ENCODE peak calls at places on chromosome 20, in five cellular contexts. V, W, Q, R and S are unnamed samples.

GRCh38 chr20:13638162-13638495 is 603 bp downstream of the TASP1 start:
- DNase-seq in V (no peak), W (no peak), Q (no peak), R (no peak), S (no peak)

GRCh38 chr20:5580940-5581708 is 169.1 kb upstream of the SHLD1 start:
- DNase-seq in V (no peak), W (no peak), Q (no peak), R (no peak), S (no peak)

GRCh38 chr20:38242848-38243449 is 17.6 kb downstream of the KIAA1755 start:
- DNase-seq in V (peak; percentile 63), W (no peak), Q (no peak), R (no peak), S (peak; percentile 26)

GRCh38 chr20:38847840-38848239 is 42.3 kb downstream of the PPP1R16B start:
- DNase-seq in V (no peak), W (no peak), Q (no peak), R (no peak), S (no peak)

GRCh38 chr20:43840382-43841070 is 74.1 kb upstream of the TOX2 start:
- DNase-seq in V (no peak), W (no peak), Q (peak; percentile 50), R (peak; percentile 80), S (no peak)

GRCh38 chr20:44182863-44183262 is 4.1 kb downstream of the JPH2 start:
- DNase-seq in V (no peak), W (no peak), Q (no peak), R (no peak), S (no peak)

GRCh38 chr20:57396212-57396611 is 5.0 kb downstream of the RBM38 start:
- DNase-seq in V (no peak), W (no peak), Q (no peak), R (no peak), S (no peak)

GRCh38 chr20:20802328-20802727 is 89.9 kb upstream of the RALGAPA2 start:
- DNase-seq in V (no peak), W (no peak), Q (no peak), R (no peak), S (no peak)

GRCh38 chr20:10861086-10861485 is 187.3 kb upstream of the JAG1 start:
- DNase-seq in V (no peak), W (no peak), Q (no peak), R (no peak), S (no peak)

GRCh38 chr20:38132156-38132909 is 32.7 kb downstream of the TGM2 start:
- DNase-seq in V (no peak), W (no peak), Q (no peak), R (no peak), S (no peak)

GRCh38 chr20:58179432-58180099 is 48.9 kb downstream of the ANKRD60 start:
- DNase-seq in V (peak; percentile 62), W (peak; percentile 23), Q (peak; percentile 87), R (peak; percentile 88), S (peak; percentile 86)

GRCh38 chr20:43669332-43669731 is 2.4 kb downstream of the MYBL2 start:
- DNase-seq in V (no peak), W (no peak), Q (no peak), R (no peak), S (no peak)

GRCh38 chr20:57426156-57426769 is 35.1 kb downstream of the RBM38 start:
- DNase-seq in V (no peak), W (no peak), Q (no peak), R (no peak), S (no peak)

GRCh38 chr20:11891081-11891826 is 26.4 kb upstream of the BTBD3 start:
- DNase-seq in V (peak; percentile 64), W (peak; percentile 71), Q (peak; percentile 54), R (peak; percentile 45), S (peak; percentile 77)

GRCh38 chr20:45890077-45890996 is 671 bp downstream of the NEURL2 start:
- DNase-seq in V (peak; percentile 92), W (peak; percentile 82), Q (peak; percentile 72), R (peak; percentile 74), S (peak; percentile 85)

GRCh38 chr20:47727170-47727880 is 58.0 kb downstream of the SULF2 start:
- DNase-seq in V (no peak), W (peak; percentile 12), Q (peak; percentile 80), R (peak; percentile 78), S (no peak)
- TF ChIP-seq CTCF in V (no peak), W (no peak), Q (no peak), R (no peak), S (no peak)

GRCh38 chr20:34485068-34485634 is 31.1 kb upstream of the DYNLRB1 start:
- DNase-seq in V (no peak), W (no peak), Q (no peak), R (no peak), S (no peak)
- TF ChIP-seq CTCF in V (no peak), W (no peak), Q (no peak), R (no peak), S (no peak)

GRCh38 chr20:50569864-50570836 is 60.0 kb downstream of the PTPN1 start:
- DNase-seq in V (peak; percentile 24), W (no peak), Q (peak; percentile 53), R (peak; percentile 83), S (no peak)
- TF ChIP-seq CTCF in V (peak; percentile 68), W (peak; percentile 18), Q (peak; percentile 54), R (peak; percentile 74), S (no peak)

GRCh38 chr20:19249515-19249914 is 37.1 kb downstream of the SLC24A3 start:
- DNase-seq in V (no peak), W (no peak), Q (no peak), R (no peak), S (no peak)
- TF ChIP-seq CTCF in V (peak; percentile 18), W (no peak), Q (no peak), R (no peak), S (no peak)

DNA sequence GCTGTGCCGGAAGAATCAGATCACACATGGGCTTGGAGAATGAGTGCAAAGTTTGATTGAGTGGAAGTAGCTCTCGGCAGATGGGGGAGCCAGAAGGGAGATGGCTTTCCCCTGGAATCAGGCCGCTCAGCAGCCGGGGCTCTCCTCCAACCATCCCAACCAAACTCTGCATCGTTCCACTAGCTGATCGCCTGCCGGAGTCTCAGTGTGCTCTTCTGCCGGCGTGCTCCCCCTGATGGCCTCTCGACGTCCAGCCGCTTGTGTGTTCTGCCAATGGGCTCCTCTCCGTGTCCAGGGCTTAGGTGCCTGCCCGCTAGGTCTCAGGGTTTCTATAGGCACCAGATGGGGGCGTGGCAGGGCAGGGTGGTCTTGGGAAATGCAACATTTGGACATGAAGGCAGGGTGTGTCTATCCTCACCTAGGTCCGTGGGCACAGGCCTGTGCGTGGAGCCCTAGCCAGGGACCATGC is 4.9 kb upstream of the BIRC7 start:
- DNase-seq in V (peak; percentile 85), W (peak; percentile 77), Q (no peak), R (no peak), S (peak; percentile 72)
- TF ChIP-seq CTCF in V (peak; percentile 86), W (peak; percentile 69), Q (no peak), R (peak; percentile 47), S (peak; percentile 45)

GRCh38 chr20:60113024-60113724 is 155.0 kb downstream of the CDH26 start:
- DNase-seq in V (peak; percentile 36), W (peak; percentile 22), Q (no peak), R (no peak), S (no peak)
- TF ChIP-seq CTCF in V (no peak), W (no peak), Q (no peak), R (no peak), S (no peak)

GRCh38 chr20:4445331-4445730 is 276.4 kb upstream of the PRND start:
- DNase-seq in V (no peak), W (no peak), Q (no peak), R (no peak), S (no peak)

GRCh38 chr20:4445780-4446179 is 275.9 kb upstream of the PRND start:
- DNase-seq in V (no peak), W (no peak), Q (no peak), R (no peak), S (no peak)

GRCh38 chr20:4451487-4451886 is 270.2 kb upstream of the PRND start:
- DNase-seq in V (no peak), W (no peak), Q (no peak), R (no peak), S (no peak)

GRCh38 chr20:4453369-4453768 is 268.3 kb upstream of the PRND start:
- DNase-seq in V (no peak), W (no peak), Q (no peak), R (no peak), S (no peak)

GRCh38 chr20:4449977-4450715 is 271.6 kb upstream of the PRND start:
- DNase-seq in V (peak; percentile 18), W (no peak), Q (no peak), R (no peak), S (no peak)
- TF ChIP-seq CTCF in V (peak; percentile 32), W (no peak), Q (no peak), R (no peak), S (peak; percentile 25)

GRCh38 chr20:18721716-18722115 is 91.9 kb upstream of the SCP2D1 start:
- DNase-seq in V (no peak), W (no peak), Q (no peak), R (no peak), S (no peak)

GRCh38 chr20:18719426-18719825 is 94.2 kb upstream of the SCP2D1 start:
- DNase-seq in V (no peak), W (peak; percentile 15), Q (no peak), R (no peak), S (no peak)

GRCh38 chr20:18717062-18717461 is 96.5 kb upstream of the SCP2D1 start:
- DNase-seq in V (no peak), W (no peak), Q (no peak), R (no peak), S (no peak)

GRCh38 chr20:18715564-18715963 is 98.0 kb upstream of the SCP2D1 start:
- DNase-seq in V (no peak), W (no peak), Q (no peak), R (no peak), S (no peak)

DNA sequence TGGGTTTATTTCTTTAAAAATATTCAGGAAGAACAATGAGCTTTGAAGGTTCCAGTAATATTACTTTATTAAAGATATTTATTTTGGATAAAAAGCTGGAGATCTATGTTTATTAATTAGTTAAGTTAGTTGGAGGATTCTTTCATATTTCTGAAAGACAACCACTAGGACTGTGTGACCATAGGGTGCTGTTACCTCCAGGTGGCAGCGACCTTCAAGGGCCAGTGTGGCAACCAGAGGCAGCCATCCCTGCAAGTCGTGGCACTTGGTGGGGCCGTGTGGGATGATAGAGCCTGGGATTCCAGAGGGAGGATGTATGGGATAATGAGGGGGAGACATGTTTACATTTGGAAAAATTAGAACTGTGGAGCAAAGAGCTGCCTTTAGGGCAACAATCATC is 95.5 kb upstream of the SCP2D1 start:
- DNase-seq in V (no peak), W (no peak), Q (no peak), R (no peak), S (no peak)
- TF ChIP-seq CTCF in V (peak; percentile 19), W (no peak), Q (no peak), R (no peak), S (no peak)

GRCh38 chr20:52937701-52938100 is 34.5 kb upstream of the TSHZ2 start:
- DNase-seq in V (peak; percentile 8), W (no peak), Q (no peak), R (no peak), S (no peak)
- TF ChIP-seq CTCF in V (peak; percentile 34), W (no peak), Q (no peak), R (no peak), S (no peak)

GRCh38 chr20:1830240-1830639 is 65.0 kb upstream of the SIRPA start:
- DNase-seq in V (peak; percentile 62), W (no peak), Q (no peak), R (no peak), S (no peak)
- TF ChIP-seq CTCF in V (no peak), W (no peak), Q (no peak), R (no peak), S (no peak)